ENCODE peak calls at places on chromosomes 4 and X, in seven cellular contexts. E is effector CD4-positive, alpha-beta T cell; F is left ventricle myocardium superior; M is Daoy; K is cerebellar cortex; H is GM13977; P is brain microvascular endothelial cell. Y is an unnamed sample.

GRCh38 chr4:167021545-167022155 is 212.6 kb downstream of the SPOCK3 start:
- DNase-seq in K (peak; percentile 44), F (peak; percentile 79), E (peak; percentile 17), M (peak; percentile 40), P (peak; percentile 74), H (no peak), Y (peak; percentile 41)

GRCh38 chr4:165288639-165289428 is 38.6 kb upstream of the MSMO1 start:
- DNase-seq in F (no peak), K (no peak), M (no peak), H (no peak), E (no peak), P (peak; percentile 56), Y (no peak)

GRCh38 chrX:71492086-71493065 is 40.5 kb upstream of the OGT start:
- DNase-seq in M (peak; percentile 49), H (peak; percentile 63), E (peak; percentile 21), K (no peak), P (peak; percentile 51), F (peak; percentile 68), Y (peak; percentile 39)

GRCh38 chrX:48794993-48795501 is 6.8 kb upstream of the HDAC6 start:
- DNase-seq in H (no peak), K (no peak), E (no peak), P (peak; percentile 15), F (no peak), M (peak; percentile 66), Y (peak; percentile 40)

GRCh38 chr4:87884976-87885574 is 52.3 kb downstream of the MEPE start:
- DNase-seq in F (no peak), M (no peak), H (no peak), E (no peak), K (no peak), P (no peak), Y (no peak)

GRCh38 chrX:114028907-114029662 is 554.8 kb upstream of the HTR2C start:
- DNase-seq in P (no peak), H (no peak), F (no peak), E (no peak), M (no peak), K (no peak), Y (no peak)

GRCh38 chr4:186030795-186031194 is 38.2 kb upstream of the TLR3 start:
- DNase-seq in M (no peak), P (no peak), E (no peak), H (no peak), K (no peak), F (no peak), Y (no peak)

GRCh38 chr4:21710212-21710843 is 238.2 kb downstream of the KCNIP4 start:
- DNase-seq in P (no peak), E (no peak), M (no peak), F (no peak), K (no peak), H (no peak), Y (no peak)

GRCh38 chr4:7160951-7161440 is 31.3 kb upstream of the SORCS2 start:
- DNase-seq in K (no peak), E (no peak), M (no peak), H (no peak), P (no peak), F (no peak), Y (no peak)

GRCh38 chrX:15343075-15343476 is 7.8 kb upstream of the PIGA start:
- DNase-seq in F (no peak), H (no peak), K (no peak), M (no peak), P (no peak), E (no peak), Y (no peak)

GRCh38 chr4:87783781-87784180 is 15.6 kb upstream of the IBSP start:
- DNase-seq in M (no peak), F (no peak), P (no peak), E (no peak), H (no peak), K (no peak), Y (no peak)

GRCh38 chrX:68286076-68286475 is 147.2 kb downstream of the OPHN1 start:
- DNase-seq in H (no peak), E (no peak), F (no peak), K (no peak), M (no peak), P (no peak), Y (no peak)

GRCh38 chr4:34250562-34250961 is 1993.8 kb downstream of the ARAP2 start:
- DNase-seq in F (no peak), H (no peak), E (no peak), P (no peak), M (peak; percentile 11), K (no peak), Y (no peak)

GRCh38 chr4:31964691-31965090 is 1244.5 kb downstream of the PCDH7 start:
- DNase-seq in E (no peak), P (no peak), H (no peak), K (no peak), F (no peak), M (no peak), Y (no peak)

GRCh38 chr4:178395798-178396197 is 953.6 kb upstream of the AGA start:
- DNase-seq in E (no peak), M (no peak), H (no peak), F (no peak), P (no peak), K (no peak), Y (no peak)

GRCh38 chr4:97238956-97239698 is 904.1 kb downstream of the STPG2 start:
- DNase-seq in H (no peak), E (no peak), K (no peak), F (no peak), M (no peak), P (no peak), Y (no peak)

GRCh38 chr4:55458164-55458563 is 62.4 kb downstream of the TMEM165 start:
- DNase-seq in M (peak; percentile 50), H (no peak), P (peak; percentile 54), F (no peak), E (no peak), K (no peak), Y (peak; percentile 59)

GRCh38 chr4:25065451-25065850 is 34.7 kb upstream of the LGI2 start:
- DNase-seq in H (no peak), F (no peak), P (no peak), M (no peak), K (no peak), E (no peak), Y (no peak)

GRCh38 chr4:1330761-1331590 is 16.0 kb upstream of the UVSSA start:
- DNase-seq in P (no peak), K (no peak), E (peak; percentile 55), M (no peak), H (no peak), F (no peak), Y (no peak)

GRCh38 chrX:98568795-98569194 is 1685.1 kb downstream of the RPA4 start:
- DNase-seq in K (no peak), E (no peak), F (no peak), P (no peak), M (no peak), H (no peak), Y (no peak)

GRCh38 chr4:94525993-94526740 is 74.4 kb downstream of the PDLIM5 start:
- DNase-seq in H (no peak), P (peak; percentile 29), E (no peak), M (no peak), K (no peak), F (no peak), Y (no peak)

GRCh38 chr4:8589831-8590545 is 2.6 kb upstream of the CPZ start:
- DNase-seq in E (no peak), M (peak; percentile 79), P (no peak), K (no peak), H (no peak), F (no peak), Y (peak; percentile 77)

GRCh38 chr4:102477657-102478056 is 23.5 kb upstream of the NFKB1 start:
- DNase-seq in P (no peak), E (no peak), K (no peak), H (no peak), M (no peak), F (no peak), Y (peak; percentile 8)

GRCh38 chr4:96126227-96126626 is 286.3 kb downstream of the PDHA2 start:
- DNase-seq in K (no peak), P (no peak), M (no peak), E (no peak), F (no peak), H (no peak), Y (no peak)

GRCh38 chr4:36152712-36153111 is 91.6 kb downstream of the ARAP2 start:
- DNase-seq in F (no peak), P (no peak), H (no peak), K (no peak), M (no peak), E (no peak), Y (no peak)

GRCh38 chr4:113636877-113637276 is 124.7 kb downstream of the CAMK2D start:
- DNase-seq in K (no peak), H (no peak), F (no peak), P (peak; percentile 64), M (peak; percentile 64), E (peak; percentile 2), Y (no peak)

GRCh38 chrX:121931567-121931966 is 884.2 kb downstream of the GLUD2 start:
- DNase-seq in M (peak; percentile 1), P (no peak), F (no peak), H (no peak), K (no peak), E (no peak), Y (no peak)

GRCh38 chr4:163748474-163748873 is 254.0 kb downstream of the TMA16 start:
- DNase-seq in H (no peak), P (peak; percentile 5), M (peak; percentile 13), K (no peak), E (no peak), F (no peak), Y (peak; percentile 30)

GRCh38 chr4:37762294-37763163 is 64.0 kb upstream of the PGM2 start:
- DNase-seq in K (no peak), E (no peak), M (peak; percentile 41), F (no peak), P (peak; percentile 52), H (no peak), Y (no peak)

GRCh38 chr4:105963461-105964400 is 68.5 kb downstream of the NPNT start:
- DNase-seq in K (no peak), P (no peak), F (no peak), M (no peak), H (no peak), E (no peak), Y (no peak)

GRCh38 chr4:1209821-1210220 is 37.4 kb upstream of the SPON2 start:
- DNase-seq in F (peak; percentile 93), M (no peak), E (no peak), K (no peak), P (no peak), H (no peak), Y (peak; percentile 66)

GRCh38 chr4:139177049-139177887 is at the start of gene ELF2:
- DNase-seq in H (peak; percentile 93), K (peak; percentile 84), M (peak; percentile 83), F (peak; percentile 97), E (peak; percentile 78), P (peak; percentile 79), Y (peak; percentile 88)

GRCh38 chr4:113434247-113434587 is 327.3 kb downstream of the CAMK2D start:
- DNase-seq in K (no peak), P (no peak), E (no peak), H (no peak), F (no peak), M (no peak), Y (no peak)